ENCODE peak calls at places on chromosomes 2 and 18, in four cellular contexts. One of them, this sample, is unnamed.

GRCh38 chr2:64019083-64019974 is at the start of gene VPS54:
- DNase-seq in mesendoderm: peak
- DNase-seq in H9: peak
- DNase-seq in H1: peak
- DNase-seq in this sample: peak

GRCh38 chr2:210562136-210563080 is 6.0 kb downstream of the CPS1 start:
- DNase-seq in mesendoderm: no peak
- DNase-seq in H9: no peak
- DNase-seq in H1: no peak
- DNase-seq in this sample: no peak

GRCh38 chr2:48589170-48589767 is 28.4 kb upstream of the GTF2A1L start:
- DNase-seq in mesendoderm: peak
- DNase-seq in H9: no peak
- DNase-seq in H1: no peak
- DNase-seq in this sample: peak

GRCh38 chr2:211367252-211367651 is 810.9 kb downstream of the CPS1 start:
- DNase-seq in mesendoderm: no peak
- DNase-seq in H9: no peak
- DNase-seq in H1: no peak
- DNase-seq in this sample: no peak

GRCh38 chr2:197010200-197011020 is 83.9 kb upstream of the PGAP1 start:
- DNase-seq in mesendoderm: peak
- DNase-seq in H9: no peak
- DNase-seq in H1: no peak
- DNase-seq in this sample: no peak

GRCh38 chr2:137093116-137093515 is 327.8 kb downstream of the THSD7B start:
- DNase-seq in mesendoderm: no peak
- DNase-seq in H9: no peak
- DNase-seq in H1: no peak
- DNase-seq in this sample: no peak

GRCh38 chr18:57666818-57667497 is 45.3 kb upstream of the NARS1 start:
- DNase-seq in mesendoderm: no peak
- DNase-seq in H9: no peak
- DNase-seq in H1: no peak
- DNase-seq in this sample: peak

GRCh38 chr2:241009601-241010530 is 11.4 kb downstream of the SNED1 start:
- DNase-seq in mesendoderm: peak
- DNase-seq in H9: peak
- DNase-seq in H1: peak
- DNase-seq in this sample: peak

GRCh38 chr2:85421706-85422457 is 3.4 kb downstream of the SH2D6 start:
- DNase-seq in mesendoderm: no peak
- DNase-seq in H9: no peak
- DNase-seq in H1: no peak
- DNase-seq in this sample: no peak

GRCh38 chr2:15759385-15759784 is 167.7 kb downstream of the DDX1 start:
- DNase-seq in mesendoderm: no peak
- DNase-seq in H9: no peak
- DNase-seq in H1: no peak
- DNase-seq in this sample: no peak

GRCh38 chr2:56801214-56801613 is 617.4 kb downstream of the CCDC85A start:
- DNase-seq in mesendoderm: no peak
- DNase-seq in H9: no peak
- DNase-seq in H1: no peak
- DNase-seq in this sample: no peak

GRCh38 chr2:183019718-183020442 is 18.4 kb downstream of the NCKAP1 start:
- DNase-seq in mesendoderm: no peak
- DNase-seq in H9: no peak
- DNase-seq in H1: no peak
- DNase-seq in this sample: no peak

GRCh38 chr2:43158259-43158880 is 68.0 kb downstream of the ZFP36L2 start:
- DNase-seq in mesendoderm: no peak
- DNase-seq in H9: no peak
- DNase-seq in H1: no peak
- DNase-seq in this sample: peak

GRCh38 chr2:72276356-72276755 is 128.7 kb upstream of the CYP26B1 start:
- DNase-seq in mesendoderm: no peak
- DNase-seq in H9: no peak
- DNase-seq in H1: no peak
- DNase-seq in this sample: peak

GRCh38 chr2:15912203-15912602 is 28.1 kb upstream of the MYCN start:
- DNase-seq in mesendoderm: no peak
- DNase-seq in H9: no peak
- DNase-seq in H1: peak
- DNase-seq in this sample: peak

GRCh38 chr2:103219398-103219797 is 457.6 kb downstream of the TMEM182 start:
- DNase-seq in mesendoderm: no peak
- DNase-seq in H9: no peak
- DNase-seq in H1: no peak
- DNase-seq in this sample: no peak

GRCh38 chr2:167749016-167749415 is 498.4 kb downstream of the STK39 start:
- DNase-seq in mesendoderm: no peak
- DNase-seq in H9: no peak
- DNase-seq in H1: no peak
- DNase-seq in this sample: no peak

DNA sequence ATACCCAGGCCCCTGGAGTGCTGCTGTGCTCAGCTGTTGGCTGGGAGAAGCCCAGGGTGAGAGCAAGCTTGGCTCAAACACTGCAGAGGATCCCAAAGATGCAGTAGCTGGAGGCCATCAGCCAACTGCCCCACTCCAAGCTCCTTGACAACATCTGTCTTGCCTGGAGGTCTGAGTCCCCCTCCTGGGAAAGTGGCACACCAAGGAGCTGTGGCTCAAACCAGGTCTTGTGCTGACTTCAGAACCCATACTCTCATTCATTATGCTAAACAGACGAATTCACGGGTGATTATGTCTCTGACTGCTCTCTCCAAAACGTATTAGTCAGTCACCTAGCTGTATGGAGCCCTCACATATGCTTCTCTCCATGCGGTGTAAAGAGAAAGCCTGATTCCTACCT is 206.1 kb downstream of the TTC32 start:
- DNase-seq in mesendoderm: peak
- DNase-seq in H9: no peak
- DNase-seq in H1: no peak
- DNase-seq in this sample: no peak
- H3K56ac ChIP-seq in mesendoderm: no peak
- H3K56ac ChIP-seq in H9: no peak
- H3K56ac ChIP-seq in H1: no peak
- H3K56ac ChIP-seq in this sample: no peak

GRCh38 chr2:38966006-38966405 is 76.3 kb downstream of the ARHGEF33 start:
- DNase-seq in mesendoderm: no peak
- DNase-seq in H9: no peak
- DNase-seq in H1: no peak
- DNase-seq in this sample: no peak

GRCh38 chr2:38959464-38959863 is 69.8 kb downstream of the ARHGEF33 start:
- DNase-seq in mesendoderm: no peak
- DNase-seq in H9: no peak
- DNase-seq in H1: peak
- DNase-seq in this sample: no peak

GRCh38 chr2:38959938-38960608 is 70.4 kb downstream of the ARHGEF33 start:
- DNase-seq in mesendoderm: peak
- DNase-seq in H9: peak
- DNase-seq in H1: peak
- DNase-seq in this sample: peak

GRCh38 chr2:38957972-38958371 is 68.3 kb downstream of the ARHGEF33 start:
- DNase-seq in mesendoderm: no peak
- DNase-seq in H9: no peak
- DNase-seq in H1: no peak
- DNase-seq in this sample: no peak

DNA sequence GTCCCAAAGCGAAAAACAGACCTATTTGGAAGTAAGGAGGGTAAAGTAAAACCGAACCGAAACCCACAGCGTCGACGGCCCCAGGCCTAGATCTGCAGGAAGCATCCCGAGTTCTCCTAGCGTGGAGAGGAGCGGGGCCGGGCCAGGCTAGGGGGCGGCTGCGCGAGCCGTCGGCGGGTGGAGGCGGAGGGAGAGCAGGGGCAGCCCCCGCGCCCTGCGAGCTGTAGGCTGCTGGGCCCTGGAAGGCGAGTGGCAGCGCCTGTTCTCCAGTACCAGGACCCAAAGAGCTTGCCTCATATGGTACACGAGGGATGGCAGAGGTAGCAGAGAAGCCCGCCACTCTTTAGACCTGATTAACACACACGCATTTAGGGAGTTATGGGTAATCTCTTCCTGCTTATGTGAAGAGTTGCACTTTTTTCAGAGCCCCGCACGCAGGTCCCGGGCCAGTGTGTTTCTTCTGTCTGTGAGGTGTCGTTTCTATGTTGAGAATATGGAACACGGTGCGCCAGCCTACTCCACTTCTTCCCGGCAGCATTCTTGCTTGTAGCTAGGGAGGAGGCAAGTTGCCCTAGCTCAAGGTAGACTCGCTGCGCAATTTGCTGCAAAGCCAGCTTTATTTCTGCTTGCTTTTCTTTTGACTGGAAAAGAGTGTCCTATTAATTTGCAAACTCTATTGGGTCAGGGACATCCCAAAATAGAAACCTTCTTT is 71.1 kb downstream of the ARHGEF33 start:
- DNase-seq in mesendoderm: no peak
- DNase-seq in H9: peak
- DNase-seq in H1: no peak
- DNase-seq in this sample: no peak
- H3K4me2 ChIP-seq in mesendoderm: peak
- H3K4me2 ChIP-seq in H9: no peak
- H3K4me2 ChIP-seq in H1: peak
- H3K4me2 ChIP-seq in this sample: peak

GRCh38 chr2:191396794-191397193 is 151.6 kb downstream of the MYO1B start:
- DNase-seq in mesendoderm: no peak
- DNase-seq in H9: no peak
- DNase-seq in H1: no peak
- DNase-seq in this sample: no peak

GRCh38 chr2:191391171-191391570 is 146.0 kb downstream of the MYO1B start:
- DNase-seq in mesendoderm: no peak
- DNase-seq in H9: no peak
- DNase-seq in H1: no peak
- DNase-seq in this sample: no peak

GRCh38 chr2:191389288-191389687 is 144.1 kb downstream of the MYO1B start:
- DNase-seq in mesendoderm: no peak
- DNase-seq in H9: no peak
- DNase-seq in H1: no peak
- DNase-seq in this sample: no peak

DNA sequence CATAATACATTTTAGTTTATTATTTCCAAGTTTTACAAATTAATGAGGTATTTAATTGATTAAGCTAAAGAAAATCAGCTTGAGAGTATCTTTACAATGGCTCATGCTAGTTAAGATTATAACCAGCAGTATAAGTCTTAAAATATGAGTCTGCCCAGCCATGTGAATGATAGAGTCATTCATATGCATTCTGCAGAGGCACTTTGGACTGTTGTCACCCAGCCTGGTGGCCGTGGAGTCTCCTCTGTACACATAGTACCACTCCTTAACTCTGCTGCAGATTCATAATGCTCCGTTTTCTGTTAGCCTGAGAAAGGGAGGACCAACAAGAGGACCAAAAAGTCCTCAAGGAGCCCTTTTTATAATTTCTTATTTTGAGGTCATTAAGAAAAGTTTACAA is 148.8 kb downstream of the MYO1B start:
- DNase-seq in mesendoderm: no peak
- DNase-seq in H9: no peak
- DNase-seq in H1: no peak
- DNase-seq in this sample: no peak
- H3K56ac ChIP-seq in mesendoderm: no peak
- H3K56ac ChIP-seq in H9: no peak
- H3K56ac ChIP-seq in H1: no peak
- H3K56ac ChIP-seq in this sample: peak

GRCh38 chr2:109186656-109187250 is 57.7 kb downstream of the SH3RF3 start:
- DNase-seq in mesendoderm: no peak
- DNase-seq in H9: no peak
- DNase-seq in H1: no peak
- DNase-seq in this sample: no peak
- H3K4me2 ChIP-seq in mesendoderm: no peak
- H3K4me2 ChIP-seq in H9: no peak
- H3K4me2 ChIP-seq in H1: no peak
- H3K4me2 ChIP-seq in this sample: no peak

DNA sequence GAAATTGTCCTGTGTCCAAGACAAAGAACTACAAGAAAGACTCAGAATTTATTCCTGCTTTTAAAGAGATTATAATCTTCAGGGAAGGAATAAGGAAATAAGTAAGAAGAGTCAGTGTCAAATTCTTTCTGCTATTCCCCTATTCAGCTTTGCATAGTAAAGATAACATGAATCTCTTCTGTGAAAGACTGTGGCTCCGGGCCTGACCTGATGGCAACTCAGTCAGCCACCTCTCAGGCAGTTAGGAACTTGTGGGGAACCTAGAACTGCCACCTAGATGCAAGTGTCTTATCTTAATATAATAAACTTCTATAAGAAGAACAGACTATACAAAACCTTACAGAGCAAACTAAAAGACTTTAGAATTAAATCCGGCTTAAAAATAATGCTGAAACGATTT is 382.0 kb downstream of the RAD51AP2 start:
- DNase-seq in mesendoderm: no peak
- DNase-seq in H9: no peak
- DNase-seq in H1: no peak
- DNase-seq in this sample: no peak
- H3K56ac ChIP-seq in mesendoderm: no peak
- H3K56ac ChIP-seq in H9: no peak
- H3K56ac ChIP-seq in H1: no peak
- H3K56ac ChIP-seq in this sample: no peak

DNA sequence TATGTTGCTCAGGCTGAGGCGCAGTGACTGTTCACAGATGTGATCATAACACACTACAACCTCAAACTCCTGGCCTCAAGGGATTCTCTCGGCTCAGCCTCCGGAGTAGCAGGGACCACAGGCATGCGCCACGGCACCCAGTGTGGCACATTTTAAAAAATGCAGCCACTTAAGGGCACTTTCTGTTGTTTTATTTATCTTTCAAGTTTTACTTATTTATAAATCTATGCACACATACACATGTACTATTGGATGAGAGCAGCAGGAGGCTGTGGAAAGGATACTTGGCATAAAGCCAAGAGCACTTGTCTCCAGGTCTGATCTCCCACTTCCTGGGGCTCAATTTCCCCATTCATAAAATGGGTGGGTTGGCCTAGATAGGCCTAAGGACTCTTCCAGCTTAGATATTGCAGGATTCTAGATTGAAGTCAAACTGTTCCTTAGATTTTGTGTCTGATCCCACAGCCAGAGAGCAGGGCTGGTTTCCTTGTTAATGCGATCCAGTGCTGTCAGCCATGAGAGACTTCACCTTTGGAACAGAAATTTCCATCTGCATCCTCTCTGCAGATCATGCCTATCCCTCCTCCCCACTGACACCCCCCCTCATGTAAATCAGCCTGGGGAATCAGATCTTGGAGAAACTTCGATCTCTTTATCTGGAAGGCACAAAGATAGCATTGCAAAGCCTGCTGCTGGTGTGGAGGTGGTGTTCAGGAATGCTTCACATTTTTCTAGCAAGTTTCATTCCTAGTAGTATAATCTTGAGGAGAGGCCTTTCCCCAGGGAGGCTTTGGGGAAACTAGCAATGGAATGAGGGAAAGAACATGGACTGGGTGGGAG is 24.7 kb downstream of the PCBP1 start:
- DNase-seq in mesendoderm: peak
- DNase-seq in H9: no peak
- DNase-seq in H1: no peak
- DNase-seq in this sample: peak
- H3K4me2 ChIP-seq in mesendoderm: no peak
- H3K4me2 ChIP-seq in H9: no peak
- H3K4me2 ChIP-seq in H1: no peak
- H3K4me2 ChIP-seq in this sample: peak

This sample was measured in IMR-90.